ENCODE peak calls at places on chromosomes 7 and 10, in seven cellular contexts. M, F, D, J, Y, L and Z are unnamed samples.

GRCh38 chr10:124250506-124250905 is 157.1 kb upstream of the CHST15 start:
- DNase-seq in M (peak), F (peak), D (no peak), J (no peak), Y (no peak), L (no peak), Z (no peak)

GRCh38 chr7:16589895-16590294 is 55.7 kb downstream of the ANKMY2 start:
- DNase-seq in M (no peak), F (no peak), D (no peak), J (no peak), Y (no peak), L (no peak), Z (no peak)

GRCh38 chr10:111515264-111515663 is 438.4 kb downstream of the ADRA2A start:
- DNase-seq in M (no peak), F (no peak), D (no peak), J (no peak), Y (no peak), L (no peak), Z (no peak)

GRCh38 chr10:93458821-93459257 is 23.3 kb downstream of the MYOF start:
- DNase-seq in M (peak), F (peak), D (no peak), J (peak), Y (no peak), L (peak), Z (peak)

GRCh38 chr10:112374724-112375541 is 1.0 kb downstream of the ACSL5 start:
- DNase-seq in M (no peak), F (no peak), D (peak), J (peak), Y (no peak), L (no peak), Z (no peak)

GRCh38 chr7:138204285-138204988 is 128.2 kb downstream of the AKR1D1 start:
- DNase-seq in M (no peak), F (no peak), D (no peak), J (no peak), Y (no peak), L (no peak), Z (peak)

GRCh38 chr7:108234281-108234680 is 104.1 kb upstream of the LAMB4 start:
- DNase-seq in M (no peak), F (no peak), D (no peak), J (no peak), Y (no peak), L (peak), Z (no peak)

GRCh38 chr7:41695661-41696322 is 7.1 kb downstream of the INHBA start:
- DNase-seq in M (no peak), F (no peak), D (no peak), J (no peak), Y (no peak), L (peak), Z (peak)

GRCh38 chr7:96786261-96786997 is 76.8 kb upstream of the SEM1 start:
- DNase-seq in M (no peak), F (no peak), D (no peak), J (peak), Y (no peak), L (no peak), Z (no peak)

GRCh38 chr10:86348321-86349210 is 18.0 kb downstream of the GRID1 start:
- DNase-seq in M (no peak), F (no peak), D (no peak), J (peak), Y (no peak), L (no peak), Z (no peak)

GRCh38 chr10:79191951-79192676 is 123.3 kb downstream of the ZMIZ1 start:
- DNase-seq in M (no peak), F (no peak), D (no peak), J (no peak), Y (no peak), L (no peak), Z (no peak)

GRCh38 chr7:49850921-49851613 is 77.6 kb downstream of the VWC2 start:
- DNase-seq in M (no peak), F (no peak), D (no peak), J (peak), Y (no peak), L (no peak), Z (no peak)

GRCh38 chr10:78890506-78890905 is 178.3 kb upstream of the ZMIZ1 start:
- DNase-seq in M (no peak), F (no peak), D (no peak), J (no peak), Y (no peak), L (no peak), Z (no peak)

GRCh38 chr10:8520382-8520781 is 465.9 kb downstream of the GATA3 start:
- DNase-seq in M (no peak), F (no peak), D (no peak), J (no peak), Y (no peak), L (no peak), Z (no peak)
- TF ChIP-seq CTCF in M (no peak), F (no peak), D (no peak), J (no peak), Y (no peak), L (no peak), Z (no peak)

GRCh38 chr7:130794619-130794922 is 60.6 kb upstream of the KLF14 start:
- DNase-seq in M (no peak), F (no peak), D (no peak), J (no peak), Y (no peak), L (no peak), Z (no peak)
- H3K27ac ChIP-seq in M (no peak), F (no peak), D (no peak), J (no peak), Y (no peak), L (no peak), Z (peak)

DNA sequence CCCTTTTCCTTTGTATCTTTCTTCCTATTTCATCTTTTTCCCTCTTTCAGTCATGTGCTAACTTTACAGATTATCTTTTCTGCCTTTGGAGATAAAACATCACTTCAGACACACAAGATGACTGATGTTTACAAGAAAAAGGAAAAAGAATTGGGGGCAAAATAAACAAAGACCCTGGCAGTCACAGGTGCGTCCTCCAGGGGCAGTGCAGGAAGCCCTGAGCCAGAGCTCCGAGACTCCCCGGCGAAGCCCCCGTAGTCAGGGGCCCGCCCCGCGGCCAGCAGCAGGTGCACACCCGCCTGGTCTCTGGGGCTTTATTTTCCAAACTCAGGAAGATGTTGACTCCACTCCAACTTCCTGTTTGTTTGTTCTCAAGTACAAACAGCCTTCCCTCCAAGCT is 10.2 kb downstream of the STK32C start:
- DNase-seq in M (no peak), F (peak), D (no peak), J (no peak), Y (no peak), L (no peak), Z (no peak)
- TF ChIP-seq CTCF in M (no peak), F (no peak), D (no peak), J (no peak), Y (no peak), L (no peak), Z (no peak)

GRCh38 chr10:11235771-11236170 is 218.1 kb downstream of the CELF2 start:
- DNase-seq in M (no peak), F (no peak), D (no peak), J (no peak), Y (no peak), L (no peak), Z (no peak)

GRCh38 chr10:11236234-11236633 is 218.6 kb downstream of the CELF2 start:
- DNase-seq in M (no peak), F (no peak), D (no peak), J (no peak), Y (no peak), L (peak), Z (no peak)

GRCh38 chr10:11232222-11232961 is 214.7 kb downstream of the CELF2 start:
- DNase-seq in M (no peak), F (no peak), D (no peak), J (no peak), Y (no peak), L (no peak), Z (no peak)

GRCh38 chr10:11237571-11237970 is 219.9 kb downstream of the CELF2 start:
- DNase-seq in M (no peak), F (no peak), D (no peak), J (no peak), Y (no peak), L (no peak), Z (no peak)

GRCh38 chr10:11234857-11235640 is 217.4 kb downstream of the CELF2 start:
- DNase-seq in M (no peak), F (no peak), D (no peak), J (no peak), Y (no peak), L (no peak), Z (no peak)
- H3K27ac ChIP-seq in M (no peak), F (no peak), D (no peak), J (no peak), Y (peak), L (no peak), Z (no peak)

GRCh38 chr7:519974-520458 is 370 bp upstream of the PDGFA start:
- DNase-seq in M (peak), F (no peak), D (peak), J (peak), Y (no peak), L (peak), Z (no peak)
- TF ChIP-seq CTCF in M (no peak), F (peak), D (no peak), J (no peak), Y (no peak), L (peak), Z (no peak)

GRCh38 chr10:129704786-129705525 is 237.9 kb downstream of the MGMT start:
- DNase-seq in M (no peak), F (no peak), D (no peak), J (no peak), Y (no peak), L (peak), Z (no peak)
- H3K27ac ChIP-seq in M (no peak), F (no peak), D (no peak), J (no peak), Y (no peak), L (no peak), Z (no peak)

DNA sequence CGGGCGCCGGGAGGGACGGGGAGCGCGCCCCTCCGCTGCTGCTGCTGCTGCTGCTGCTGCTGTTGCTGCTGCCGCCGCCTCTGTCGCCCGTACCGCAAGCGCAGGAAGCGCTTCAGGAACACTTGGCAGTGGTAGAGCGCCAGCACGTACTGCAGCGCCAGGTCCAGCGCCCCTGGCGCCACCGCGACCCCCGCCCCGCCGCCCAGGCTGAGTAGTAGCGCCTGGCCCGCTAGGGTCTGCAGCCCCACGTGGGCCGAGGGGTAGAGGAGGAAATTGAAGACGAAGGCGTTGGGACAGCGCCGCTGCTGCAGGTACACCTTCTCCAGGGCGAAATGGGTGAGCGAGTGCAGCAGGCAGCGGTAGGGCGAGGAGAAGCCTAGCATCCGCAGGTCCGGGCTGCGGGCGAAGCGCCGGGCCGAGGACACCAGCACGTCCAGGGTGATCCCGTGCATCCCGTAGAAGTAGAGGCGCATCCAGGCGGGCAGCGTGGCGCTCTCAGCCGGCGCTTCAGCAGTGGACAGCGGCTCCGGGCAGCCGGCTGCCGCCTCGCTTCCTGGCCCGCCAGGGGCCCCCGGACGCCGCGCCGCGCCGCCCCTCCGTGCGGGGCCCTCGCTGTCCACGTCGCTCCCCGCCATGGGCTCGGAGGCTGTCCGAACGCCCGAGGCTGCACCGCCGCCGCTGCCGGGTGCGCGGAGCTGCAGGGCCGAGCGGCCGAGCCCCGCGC is at the start of gene TMEM229A:
- DNase-seq in M (peak), F (no peak), D (peak), J (peak), Y (no peak), L (peak), Z (peak)
- TF ChIP-seq CTCF in M (no peak), F (no peak), D (no peak), J (no peak), Y (no peak), L (no peak), Z (no peak)

DNA sequence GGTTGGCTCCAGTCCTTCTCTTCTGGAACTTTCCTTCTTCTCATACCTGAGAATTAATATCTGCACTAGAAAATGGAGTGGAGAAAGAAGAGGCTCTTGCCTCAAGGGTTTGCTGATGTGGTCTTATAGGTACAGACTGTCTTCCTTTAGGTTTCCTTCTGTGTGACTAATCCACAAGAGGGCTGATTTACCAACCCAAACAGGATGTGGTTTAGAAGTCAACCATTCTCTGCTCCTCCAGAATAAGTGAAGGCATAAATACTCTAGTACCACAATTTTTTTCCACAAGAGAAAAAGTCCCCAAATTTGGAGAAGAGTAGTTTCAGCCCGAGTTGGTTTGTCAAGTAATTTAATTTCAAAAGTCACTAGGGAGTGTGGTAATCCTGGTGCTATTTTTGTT is 85.8 kb downstream of the NRP1 start:
- DNase-seq in M (no peak), F (no peak), D (peak), J (no peak), Y (no peak), L (peak), Z (peak)
- H3K27ac ChIP-seq in M (peak), F (no peak), D (no peak), J (no peak), Y (no peak), L (no peak), Z (peak)

GRCh38 chr10:61547297-61547696 is 94.1 kb upstream of the TMEM26 start:
- DNase-seq in M (no peak), F (no peak), D (no peak), J (no peak), Y (no peak), L (no peak), Z (no peak)
- TF ChIP-seq CTCF in M (no peak), F (no peak), D (no peak), J (no peak), Y (no peak), L (no peak), Z (no peak)

GRCh38 chr7:157506268-157506667 is 169.5 kb downstream of the DNAJB6 start:
- DNase-seq in M (peak), F (no peak), D (no peak), J (no peak), Y (no peak), L (no peak), Z (no peak)

GRCh38 chr7:157505646-157506045 is 168.8 kb downstream of the DNAJB6 start:
- DNase-seq in M (no peak), F (no peak), D (no peak), J (no peak), Y (no peak), L (no peak), Z (no peak)

GRCh38 chr7:157509226-157509625 is 172.4 kb downstream of the DNAJB6 start:
- DNase-seq in M (no peak), F (no peak), D (no peak), J (no peak), Y (no peak), L (no peak), Z (no peak)

GRCh38 chr7:157508477-157508881 is 171.7 kb downstream of the DNAJB6 start:
- DNase-seq in M (peak), F (no peak), D (no peak), J (no peak), Y (no peak), L (no peak), Z (no peak)

GRCh38 chr7:157507987-157508386 is 171.2 kb downstream of the DNAJB6 start:
- DNase-seq in M (no peak), F (no peak), D (no peak), J (no peak), Y (no peak), L (no peak), Z (no peak)
- H3K27ac ChIP-seq in M (no peak), F (no peak), D (no peak), J (no peak), Y (no peak), L (no peak), Z (no peak)